ENCODE peak calls at places on chromosomes 13 and 19, in five cellular contexts. F is lung; K is AG04450; D is PC-3; Y is effector memory CD4-positive, alpha-beta T cell. S is an unnamed sample. For H3K9me3, the result is how much of the 10 kb centered on the place peaks cover.

GRCh38 chr19:47509973-47510372 is 4.9 kb downstream of the NAPA start:
- DNase-seq in F (no peak), K (no peak), D (peak), Y (no peak), S (no peak)

GRCh38 chr13:113849546-113849945 is 14.3 kb downstream of the GAS6 start:
- DNase-seq in F (no peak), K (no peak), D (peak), Y (no peak), S (no peak)

GRCh38 chr19:39127812-39128510 is 2.4 kb downstream of the PAK4 start:
- DNase-seq in F (no peak), K (no peak), D (no peak), Y (no peak), S (no peak)

GRCh38 chr13:23813635-23814034 is 75.6 kb downstream of the MIPEP start:
- DNase-seq in F (no peak), K (no peak), D (no peak), Y (no peak), S (no peak)

GRCh38 chr19:51547397-51548212 is 16.1 kb upstream of the SIGLEC6 start:
- DNase-seq in F (no peak), K (no peak), D (no peak), Y (no peak), S (no peak)

GRCh38 chr13:72458701-72459100 is 268.7 kb downstream of the MZT1 start:
- DNase-seq in F (no peak), K (no peak), D (peak), Y (no peak), S (no peak)

GRCh38 chr13:106490887-106491321 is 44.6 kb downstream of the EFNB2 start:
- DNase-seq in F (no peak), K (no peak), D (no peak), Y (peak), S (peak)

GRCh38 chr19:35240322-35240721 is 8.5 kb upstream of the LSR start:
- DNase-seq in F (no peak), K (no peak), D (no peak), Y (no peak), S (no peak)

GRCh38 chr19:16380314-16380695 is 55.7 kb downstream of the KLF2 start:
- DNase-seq in F (no peak), K (no peak), D (no peak), Y (no peak), S (no peak)

GRCh38 chr19:7356899-7357627 is 8.3 kb downstream of the ARHGEF18 start:
- DNase-seq in F (no peak), K (no peak), D (no peak), Y (no peak), S (no peak)

GRCh38 chr13:20405691-20406090 is 120.0 kb downstream of the CRYL1 start:
- DNase-seq in F (no peak), K (no peak), D (no peak), Y (no peak), S (no peak)

GRCh38 chr13:33494596-33495214 is 209.2 kb upstream of the STARD13 start:
- DNase-seq in F (no peak), K (peak), D (peak), Y (no peak), S (no peak)

GRCh38 chr13:34459856-34460255 is 482.2 kb upstream of the NBEA start:
- DNase-seq in F (no peak), K (no peak), D (no peak), Y (no peak), S (no peak)

GRCh38 chr13:43567608-43568007 is 219.2 kb downstream of the ENOX1 start:
- DNase-seq in F (no peak), K (no peak), D (peak), Y (no peak), S (no peak)

GRCh38 chr13:30818323-30818960 is 83.1 kb downstream of the ALOX5AP start:
- DNase-seq in F (peak), K (no peak), D (no peak), Y (no peak), S (no peak)

GRCh38 chr19:46990998-46991676 is 28.5 kb upstream of the NPAS1 start:
- DNase-seq in F (peak), K (peak), D (peak), Y (peak), S (peak)

GRCh38 chr19:55206664-55207500 is 2.4 kb downstream of the PTPRH start:
- DNase-seq in F (peak), K (peak), D (peak), Y (no peak), S (no peak)

GRCh38 chr19:47445937-47446402 is 25.7 kb downstream of the SLC8A2 start:
- DNase-seq in F (peak), K (no peak), D (peak), Y (peak), S (peak)

GRCh38 chr13:94712287-94712811 is at the start of gene SOX21:
- DNase-seq in F (no peak), K (no peak), D (peak), Y (no peak), S (no peak)

GRCh38 chr19:16420781-16421386 is 50.9 kb downstream of the EPS15L1 start:
- DNase-seq in F (no peak), K (no peak), D (no peak), Y (no peak), S (no peak)

GRCh38 chr19:17448190-17448967 is at the start of gene TMEM221:
- DNase-seq in F (no peak), K (no peak), D (peak), Y (peak), S (peak)

GRCh38 chr13:51906581-51906980 is 44.8 kb downstream of the CCDC70 start:
- DNase-seq in F (no peak), K (no peak), D (peak), Y (no peak), S (no peak)

GRCh38 chr19:10339380-10339960 is at the start of gene ICAM3:
- DNase-seq in F (peak), K (no peak), D (no peak), Y (peak), S (peak)

GRCh38 chr13:44368599-44369368 is 4.8 kb upstream of the SERP2 start:
- DNase-seq in F (no peak), K (no peak), D (peak), Y (no peak), S (no peak)

GRCh38 chr13:50493683-50494082 is 349.8 kb downstream of the DLEU7 start:
- DNase-seq in F (no peak), K (no peak), D (no peak), Y (no peak), S (no peak)

GRCh38 chr13:93254775-93255174 is 28.2 kb downstream of the GPC6 start:
- DNase-seq in F (no peak), K (no peak), D (no peak), Y (no peak), S (no peak)

GRCh38 chr19:53977991-53978731 is 13.3 kb upstream of the CACNG6 start:
- DNase-seq in F (peak), K (peak), D (peak), Y (no peak), S (no peak)

GRCh38 chr19:53881482-53882390 is at the start of gene PRKCG:
- DNase-seq in F (peak), K (no peak), D (peak), Y (peak), S (peak)

GRCh38 chr19:18783958-18784785 is 6.9 kb downstream of the COMP start:
- DNase-seq in F (no peak), K (no peak), D (no peak), Y (no peak), S (no peak)

GRCh38 chr19:7292950-7293794 is 1.0 kb downstream of the INSR start:
- DNase-seq in F (peak), K (no peak), D (no peak), Y (no peak), S (no peak)

GRCh38 chr13:99045396-99045795 is 67.5 kb upstream of the DOCK9 start:
- DNase-seq in F (no peak), K (no peak), D (no peak), Y (no peak), S (no peak)

GRCh38 chr19:50896591-50897190 is 14.5 kb downstream of the KLK4 start:
- DNase-seq in F (no peak), K (no peak), D (peak), Y (no peak), S (no peak)

GRCh38 chr13:109509154-109509905 is 277.1 kb downstream of the IRS2 start:
- DNase-seq in F (no peak), K (peak), D (peak), Y (no peak), S (no peak)

GRCh38 chr19:11931513-11931912 is 6.6 kb downstream of the ZNF700 start:
- DNase-seq in F (no peak), K (no peak), D (no peak), Y (no peak), S (no peak)

GRCh38 chr13:35771898-35772297 is 295.4 kb upstream of the MAB21L1 start:
- DNase-seq in F (no peak), K (peak), D (peak), Y (no peak), S (no peak)

GRCh38 chr13:30138511-30138910 is 168.8 kb downstream of the KATNAL1 start:
- DNase-seq in F (no peak), K (no peak), D (no peak), Y (no peak), S (no peak)

DNA sequence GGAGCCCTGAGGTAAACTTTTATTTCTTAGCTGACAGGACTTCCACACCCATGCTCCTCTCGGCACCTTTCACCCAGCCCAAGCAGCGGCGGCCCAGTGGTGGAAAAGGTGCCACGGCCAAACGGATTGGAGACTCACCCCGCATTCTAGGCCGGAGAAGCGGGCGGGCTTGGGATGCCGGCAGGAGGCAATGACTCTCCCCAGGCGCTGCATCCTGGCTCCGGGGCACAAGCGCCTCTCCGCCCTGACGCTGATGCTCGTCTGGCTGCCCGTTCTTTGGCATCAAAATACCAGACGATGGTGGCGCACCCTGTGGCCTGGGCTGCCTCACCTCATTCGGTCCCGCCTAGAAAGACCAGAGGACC is 6.7 kb upstream of the ZNF606 start:
- DNase-seq in F (no peak), K (no peak), D (no peak), Y (no peak), S (no peak)
- H3K9me3 ChIP-seq in F (under half), K (half or more), D (under half), Y (half or more), S (under half)

DNA sequence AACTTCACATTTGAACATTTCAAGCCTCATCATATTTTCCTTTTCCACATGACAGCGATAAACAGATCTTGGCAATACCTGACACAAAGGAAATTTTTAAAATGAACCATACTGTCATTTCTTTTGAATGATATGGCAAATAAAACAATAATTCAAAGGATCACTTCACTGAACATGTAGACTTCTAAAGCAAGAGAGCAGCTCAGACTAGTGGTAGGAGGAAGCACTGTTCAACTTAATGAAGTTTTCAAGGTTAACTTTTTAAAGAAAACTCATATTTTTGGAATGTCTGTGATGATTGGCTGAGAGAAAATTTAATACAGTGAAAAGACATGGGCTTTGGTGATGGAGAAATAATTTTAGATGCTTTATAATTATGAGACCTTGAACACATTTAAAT is 198.0 kb downstream of the OXGR1 start:
- DNase-seq in F (no peak), K (no peak), D (peak), Y (no peak), S (no peak)
- H3K9me3 ChIP-seq in F (under half), K (under half), D (under half), Y (under half), S (under half)

GRCh38 chr13:21686761-21687391 is 16.0 kb downstream of the FGF9 start:
- DNase-seq in F (no peak), K (no peak), D (no peak), Y (no peak), S (no peak)
- H3K9me3 ChIP-seq in F (under half), K (under half), D (under half), Y (under half), S (under half)

GRCh38 chr13:86665842-86666241 is 866.6 kb upstream of the SLITRK6 start:
- DNase-seq in F (no peak), K (no peak), D (no peak), Y (no peak), S (no peak)

GRCh38 chr13:86655561-86655960 is 856.3 kb upstream of the SLITRK6 start:
- DNase-seq in F (no peak), K (no peak), D (no peak), Y (no peak), S (no peak)

DNA sequence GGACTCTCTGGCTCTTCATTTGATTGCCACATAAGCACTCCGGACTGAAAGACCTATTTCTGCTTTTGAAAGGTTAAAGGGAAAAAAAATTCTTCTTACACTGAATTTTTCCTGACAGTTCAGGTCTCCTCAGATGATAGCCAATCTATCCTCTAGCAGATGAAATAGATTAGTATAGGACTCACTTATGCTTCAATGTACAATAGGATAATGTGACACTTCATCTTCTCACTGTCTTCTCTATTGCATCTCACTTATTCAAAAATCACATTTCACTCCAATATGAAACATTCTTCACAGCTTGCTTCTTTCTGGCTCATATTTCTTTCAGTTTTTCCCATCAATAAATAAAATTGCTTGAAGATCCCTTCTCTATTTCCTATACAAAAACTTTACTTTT is 860.9 kb upstream of the SLITRK6 start:
- DNase-seq in F (no peak), K (no peak), D (no peak), Y (no peak), S (no peak)
- H3K9me3 ChIP-seq in F (under half), K (under half), D (under half), Y (under half), S (under half)

DNA sequence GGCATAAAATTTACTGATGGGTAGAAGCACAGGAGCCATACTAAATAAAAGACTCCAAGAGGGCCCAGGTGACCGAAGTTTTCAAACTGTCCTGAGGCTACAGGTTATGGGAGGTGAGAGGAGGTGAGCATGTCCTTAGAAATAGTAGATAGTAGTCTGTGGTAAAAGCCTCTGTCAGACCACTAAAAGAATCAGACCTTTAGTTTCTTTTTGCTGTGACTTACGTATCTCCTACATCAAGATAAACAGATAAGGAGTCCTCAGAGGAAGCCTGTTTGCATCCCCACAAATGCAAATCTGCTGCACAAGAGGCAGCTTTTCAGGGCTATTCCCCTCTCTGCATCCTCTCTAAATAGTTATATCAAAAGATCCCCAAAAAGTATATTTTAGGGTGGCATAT is 711.6 kb upstream of the SLITRK6 start:
- DNase-seq in F (no peak), K (no peak), D (no peak), Y (no peak), S (no peak)
- H3K9me3 ChIP-seq in F (under half), K (under half), D (under half), Y (under half), S (under half)

GRCh38 chr19:2787115-2787514 is 1.8 kb downstream of the THOP1 start:
- DNase-seq in F (no peak), K (no peak), D (no peak), Y (no peak), S (no peak)
- H3K9me3 ChIP-seq in F (under half), K (under half), D (under half), Y (under half), S (under half)

DNA sequence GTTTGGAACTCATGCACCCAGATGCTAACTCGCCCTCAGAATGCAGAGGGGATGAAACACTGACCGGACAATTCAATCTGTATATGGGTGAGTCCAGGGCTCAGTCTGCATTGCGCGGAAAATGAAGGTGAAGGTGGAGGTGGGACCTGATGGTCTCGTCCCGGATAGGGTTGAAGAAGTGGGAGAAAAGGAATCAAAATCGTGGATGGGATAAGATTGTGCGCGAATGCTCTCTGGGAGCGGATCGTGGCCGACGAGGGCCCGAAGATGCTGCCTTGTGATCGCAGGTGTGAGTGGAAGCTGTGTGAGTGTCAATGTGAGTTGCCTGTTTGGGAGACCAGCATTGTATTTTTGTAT is 594 bp upstream of the ZNF850 start:
- DNase-seq in F (no peak), K (no peak), D (no peak), Y (no peak), S (no peak)
- H3K9me3 ChIP-seq in F (under half), K (under half), D (under half), Y (under half), S (under half)

DNA sequence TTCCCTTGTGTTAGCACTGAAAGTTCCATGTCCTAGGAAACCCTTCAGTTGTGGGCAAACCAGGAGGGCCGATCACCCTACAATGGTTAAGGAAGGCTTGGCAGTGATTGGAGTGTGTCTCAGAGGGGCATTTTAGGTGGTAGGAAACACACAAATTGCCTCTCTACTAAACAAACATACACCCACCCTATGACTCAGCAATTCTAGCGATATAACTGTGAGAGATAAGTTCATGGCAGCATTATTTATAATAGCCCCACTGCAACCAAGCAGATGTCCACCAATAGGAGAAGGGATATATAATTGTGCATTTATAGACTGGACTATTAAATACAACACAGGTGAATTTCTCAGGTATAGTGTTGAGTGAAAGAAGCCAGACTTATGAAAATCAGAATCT is 543.1 kb downstream of the UQCRFS1 start:
- DNase-seq in F (no peak), K (no peak), D (no peak), Y (no peak), S (no peak)
- H3K9me3 ChIP-seq in F (under half), K (under half), D (under half), Y (under half), S (under half)

DNA sequence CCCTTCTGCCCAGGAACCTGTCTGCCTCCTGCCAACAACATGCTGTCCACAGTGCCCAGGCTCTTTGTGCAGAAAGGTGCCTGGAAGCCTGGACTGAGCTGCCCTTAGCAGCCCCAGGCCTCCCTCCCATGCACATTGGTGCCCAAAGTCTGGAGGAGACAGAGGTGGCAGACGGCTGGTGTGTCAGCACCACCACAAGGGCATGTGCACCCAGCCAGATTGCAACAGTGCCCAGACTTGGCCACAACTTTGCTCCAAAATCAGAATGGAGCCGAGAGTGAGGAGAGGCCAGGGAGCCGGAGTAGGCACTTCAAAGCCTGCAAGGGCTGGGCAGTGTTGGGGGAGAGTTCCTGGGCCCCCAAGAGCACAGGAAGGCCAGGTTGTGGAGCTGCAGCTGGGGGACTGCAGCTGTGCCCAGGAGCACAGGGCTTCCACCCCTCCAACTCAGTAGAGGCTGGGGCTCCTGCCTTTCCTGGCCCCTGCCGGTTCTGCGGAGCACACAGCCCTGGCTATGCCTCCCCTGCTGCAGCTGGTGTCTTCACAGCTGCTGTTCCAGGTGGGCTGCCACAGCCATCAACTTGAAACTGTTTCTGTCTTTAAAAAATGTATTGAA is 1255.8 kb downstream of the SLITRK5 start:
- DNase-seq in F (no peak), K (no peak), D (no peak), Y (no peak), S (no peak)
- H3K9me3 ChIP-seq in F (under half), K (under half), D (under half), Y (under half), S (under half)

GRCh38 chr19:23056516-23056915 is 53.5 kb upstream of the ZNF728 start:
- DNase-seq in F (no peak), K (no peak), D (no peak), Y (no peak), S (no peak)
- H3K9me3 ChIP-seq in F (under half), K (under half), D (under half), Y (under half), S (under half)